ENCODE peak calls at places on chromosomes 11 and 22, in ten cellular contexts. E is astrocyte of the cerebellum; U is cardiac muscle cell; O is epithelial cell of proximal tubule; K is CD8-positive, alpha-beta T cell; C is cardiac fibroblast; F is uterus; I is fibroblast of lung; B is A549; H is activated B cell treated with CpG ODN at 0.5 μM for 24 hours. V is an unnamed sample.

GRCh38 chr11:13135385-13136271 is 126.5 kb downstream of the RASSF10 start:
- DNase-seq in E (peak), U (peak), O (no peak), K (no peak), C (peak), F (no peak), I (peak), B (peak), H (no peak), V (no peak)

GRCh38 chr22:25774575-25775026 is 32.6 kb downstream of the MYO18B start:
- DNase-seq in E (no peak), U (no peak), O (no peak), K (no peak), C (no peak), F (no peak), I (no peak), B (no peak), H (no peak), V (no peak)

GRCh38 chr11:44305643-44306468 is 4.1 kb downstream of the ALX4 start:
- DNase-seq in E (no peak), U (no peak), O (no peak), K (no peak), C (no peak), F (no peak), I (no peak), B (no peak), H (no peak), V (no peak)

GRCh38 chr22:22711532-22711913 is 67.1 kb downstream of the GGTLC2 start:
- DNase-seq in E (no peak), U (no peak), O (no peak), K (no peak), C (no peak), F (no peak), I (no peak), B (no peak), H (no peak), V (no peak)

GRCh38 chr11:44761546-44761961 is 34.8 kb downstream of the TSPAN18 start:
- DNase-seq in E (no peak), U (peak), O (no peak), K (no peak), C (no peak), F (no peak), I (no peak), B (no peak), H (peak), V (peak)

GRCh38 chr11:24422371-24422770 is 74.5 kb upstream of the LUZP2 start:
- DNase-seq in E (peak), U (no peak), O (no peak), K (no peak), C (peak), F (no peak), I (no peak), B (no peak), H (no peak), V (no peak)

GRCh38 chr22:36332623-36333331 is 55.0 kb downstream of the MYH9 start:
- DNase-seq in E (no peak), U (peak), O (no peak), K (peak), C (peak), F (no peak), I (no peak), B (peak), H (no peak), V (no peak)

GRCh38 chr22:50672471-50673230 is at the start of gene SHANK3:
- DNase-seq in E (no peak), U (no peak), O (no peak), K (no peak), C (peak), F (peak), I (no peak), B (no peak), H (no peak), V (no peak)

GRCh38 chr22:40010752-40011145 is 16.0 kb downstream of the FAM83F start:
- DNase-seq in E (no peak), U (no peak), O (no peak), K (no peak), C (no peak), F (no peak), I (no peak), B (no peak), H (no peak), V (no peak)

GRCh38 chr11:7490535-7490934 is 5.2 kb downstream of the OLFML1 start:
- DNase-seq in E (no peak), U (no peak), O (no peak), K (no peak), C (peak), F (no peak), I (peak), B (no peak), H (no peak), V (no peak)

GRCh38 chr11:103091024-103091423 is 936 bp downstream of the DCUN1D5 start:
- DNase-seq in E (no peak), U (no peak), O (no peak), K (no peak), C (no peak), F (no peak), I (no peak), B (peak), H (no peak), V (no peak)

GRCh38 chr11:75445315-75445953 is 12.4 kb upstream of the KLHL35 start:
- DNase-seq in E (peak), U (peak), O (no peak), K (peak), C (peak), F (peak), I (peak), B (peak), H (peak), V (peak)

GRCh38 chr11:57597971-57598830 is 716 bp downstream of the SERPING1 start:
- DNase-seq in E (no peak), U (peak), O (no peak), K (no peak), C (peak), F (peak), I (peak), B (no peak), H (no peak), V (peak)

GRCh38 chr22:50529416-50530279 is at the start of gene TYMP:
- DNase-seq in E (no peak), U (no peak), O (no peak), K (peak), C (peak), F (peak), I (no peak), B (no peak), H (peak), V (peak)

DNA sequence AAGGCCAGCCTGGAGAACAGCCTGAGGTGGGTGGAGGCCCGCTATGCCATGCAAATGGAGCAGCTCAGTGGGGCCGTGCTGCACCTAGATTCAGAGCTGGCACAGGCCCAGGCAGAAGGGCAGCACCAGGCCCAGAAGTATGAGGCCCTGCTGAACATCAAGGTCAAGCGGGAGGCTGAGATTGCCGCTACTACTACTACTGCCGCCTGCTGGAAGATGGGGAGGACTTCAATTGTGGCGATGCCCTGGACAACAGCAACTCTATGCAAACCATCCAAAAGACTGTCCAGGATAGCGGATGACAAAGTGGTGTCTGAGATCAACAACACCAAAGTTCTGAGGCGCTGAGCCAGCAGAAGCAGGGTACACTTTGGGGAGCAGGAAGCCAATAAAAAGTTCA is 3.1 kb upstream of the TMEM218 start:
- DNase-seq in E (no peak), U (no peak), O (no peak), K (no peak), C (no peak), F (no peak), I (no peak), B (peak), H (no peak), V (no peak)
- TF ChIP-seq CTCF in E (no peak), U (peak), O (no peak), K (no peak), C (peak), F (no peak), I (no peak), B (no peak), H (no peak), V (no peak)

DNA sequence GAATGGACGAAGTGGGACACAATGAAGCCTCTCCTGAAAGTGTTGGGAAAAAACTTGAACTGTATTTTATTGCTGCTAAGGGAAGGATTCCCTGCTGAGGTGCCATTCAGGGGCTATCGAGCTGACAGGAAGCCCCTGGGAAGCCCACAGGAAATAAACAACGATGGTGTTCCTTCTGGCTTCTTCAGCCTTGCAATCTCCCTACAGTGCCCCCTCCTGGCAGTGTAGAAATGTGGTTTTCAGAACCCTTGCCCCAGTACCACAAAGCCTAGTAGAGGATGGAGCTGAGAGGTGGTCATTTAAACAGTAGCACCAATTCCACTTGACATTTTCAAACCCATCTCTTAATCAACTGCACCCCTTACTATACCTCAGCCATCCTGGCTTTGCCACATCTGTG is 676.7 kb upstream of the ARHGAP42 start:
- DNase-seq in E (no peak), U (no peak), O (no peak), K (no peak), C (no peak), F (no peak), I (no peak), B (no peak), H (no peak), V (no peak)
- TF ChIP-seq CTCF in E (no peak), U (no peak), O (peak), K (no peak), C (no peak), F (no peak), I (no peak), B (no peak), H (no peak), V (no peak)

GRCh38 chr11:2263724-2264360 is 6.5 kb downstream of the ASCL2 start:
- DNase-seq in E (no peak), U (no peak), O (no peak), K (no peak), C (no peak), F (no peak), I (no peak), B (no peak), H (no peak), V (no peak)
- TF ChIP-seq CTCF in E (no peak), U (no peak), O (no peak), K (no peak), C (no peak), F (no peak), I (no peak), B (no peak), H (no peak), V (no peak)

DNA sequence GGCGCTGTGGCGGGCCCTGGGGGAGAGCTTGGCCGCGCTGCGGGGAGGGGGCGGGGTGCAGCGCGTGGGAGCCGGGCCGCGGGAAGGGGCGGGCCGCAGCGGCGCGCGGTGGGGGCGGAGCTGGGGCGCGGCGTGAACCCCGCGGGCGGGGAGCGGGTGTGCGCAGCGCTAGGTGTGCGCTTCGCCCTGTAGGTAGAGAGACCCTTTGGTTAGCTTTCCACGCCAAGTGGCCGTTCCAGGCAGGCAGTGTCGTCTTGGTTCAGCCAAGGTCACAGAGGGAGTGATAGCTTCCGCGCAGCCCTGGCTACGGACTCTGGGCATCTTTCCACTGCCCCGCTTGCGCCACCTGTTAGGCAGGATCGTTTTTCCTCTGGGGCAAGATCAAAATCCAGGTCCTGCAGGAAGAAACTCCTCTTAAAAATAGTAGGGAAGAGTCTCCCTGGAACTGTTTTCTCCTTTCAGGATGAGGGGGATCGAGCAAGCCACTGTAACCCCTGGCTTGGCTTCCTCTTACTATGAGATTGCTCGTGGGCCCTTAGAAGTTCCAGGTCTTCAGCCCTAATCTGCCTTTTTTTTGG is 434 bp downstream of the BANF1 start:
- DNase-seq in E (peak), U (peak), O (no peak), K (no peak), C (peak), F (peak), I (peak), B (peak), H (no peak), V (no peak)
- TF ChIP-seq CTCF in E (peak), U (no peak), O (peak), K (no peak), C (peak), F (no peak), I (peak), B (peak), H (no peak), V (no peak)

GRCh38 chr22:38260760-38261477 is 11.9 kb downstream of the TMEM184B start:
- DNase-seq in E (no peak), U (no peak), O (no peak), K (no peak), C (peak), F (no peak), I (peak), B (no peak), H (no peak), V (no peak)
- TF ChIP-seq CTCF in E (peak), U (peak), O (peak), K (no peak), C (no peak), F (no peak), I (peak), B (no peak), H (no peak), V (no peak)

DNA sequence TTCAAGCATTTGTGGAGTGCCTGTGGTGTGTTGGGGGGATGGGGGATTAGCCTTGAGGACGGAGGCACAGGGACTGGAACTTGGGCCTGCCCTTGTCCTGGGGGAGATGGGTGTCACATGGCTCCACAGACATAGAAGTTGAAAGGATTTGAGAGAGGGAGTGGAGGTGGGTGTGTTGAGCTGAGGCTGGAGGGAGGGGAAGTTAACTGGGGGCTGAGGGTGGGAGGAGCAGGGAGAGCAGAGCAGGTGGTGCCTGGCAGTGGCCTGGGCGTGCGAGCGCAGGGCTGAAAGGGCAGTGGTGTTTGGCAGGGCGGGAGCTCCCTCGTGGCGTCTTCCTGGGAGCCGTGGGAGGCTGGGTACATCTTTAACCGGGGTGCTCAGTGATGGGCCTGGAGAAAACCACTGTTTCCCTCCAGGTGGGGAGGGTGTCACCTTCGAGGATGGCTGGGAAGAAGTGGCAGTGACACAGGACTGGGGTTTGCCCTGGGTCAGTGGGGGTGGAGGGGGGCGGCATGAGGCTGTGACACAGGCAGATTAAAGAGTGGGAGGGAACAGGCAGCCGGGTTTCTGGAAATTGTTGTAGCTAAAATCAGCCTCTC is 45.5 kb downstream of the AP2A2 start:
- DNase-seq in E (no peak), U (no peak), O (no peak), K (no peak), C (no peak), F (no peak), I (no peak), B (no peak), H (no peak), V (no peak)
- TF ChIP-seq CTCF in E (no peak), U (no peak), O (no peak), K (no peak), C (no peak), F (no peak), I (no peak), B (no peak), H (no peak), V (no peak)

GRCh38 chr11:59145534-59145933 is 2.9 kb downstream of the FAM111A start:
- DNase-seq in E (no peak), U (no peak), O (no peak), K (no peak), C (peak), F (no peak), I (peak), B (no peak), H (no peak), V (no peak)

GRCh38 chr11:59142530-59143507 is at the start of gene FAM111A:
- DNase-seq in E (peak), U (peak), O (peak), K (peak), C (peak), F (peak), I (peak), B (peak), H (peak), V (peak)

GRCh38 chr11:59144096-59144495 is 1.4 kb downstream of the FAM111A start:
- DNase-seq in E (no peak), U (no peak), O (no peak), K (no peak), C (no peak), F (no peak), I (no peak), B (no peak), H (no peak), V (no peak)

GRCh38 chr11:59141673-59142460 is 789 bp upstream of the FAM111A start:
- DNase-seq in E (peak), U (no peak), O (no peak), K (no peak), C (no peak), F (no peak), I (peak), B (no peak), H (no peak), V (no peak)

GRCh38 chr11:59144579-59145345 is 2.1 kb downstream of the FAM111A start:
- DNase-seq in E (peak), U (peak), O (no peak), K (peak), C (peak), F (peak), I (peak), B (peak), H (peak), V (peak)
- TF ChIP-seq CTCF in E (peak), U (peak), O (peak), K (no peak), C (no peak), F (no peak), I (no peak), B (no peak), H (no peak), V (no peak)

GRCh38 chr11:61256710-61257482 is 15.9 kb downstream of the PGA5 start:
- DNase-seq in E (no peak), U (no peak), O (no peak), K (no peak), C (no peak), F (no peak), I (no peak), B (no peak), H (no peak), V (no peak)

GRCh38 chr11:61259363-61259762 is 18.4 kb downstream of the PGA5 start:
- DNase-seq in E (no peak), U (no peak), O (no peak), K (no peak), C (no peak), F (no peak), I (no peak), B (no peak), H (no peak), V (no peak)

GRCh38 chr11:61258546-61258945 is 17.6 kb downstream of the PGA5 start:
- DNase-seq in E (no peak), U (no peak), O (no peak), K (no peak), C (no peak), F (no peak), I (no peak), B (no peak), H (no peak), V (no peak)

GRCh38 chr11:61254403-61255025 is 13.5 kb downstream of the PGA5 start:
- DNase-seq in E (peak), U (peak), O (no peak), K (peak), C (peak), F (peak), I (peak), B (peak), H (peak), V (peak)
- TF ChIP-seq CTCF in E (peak), U (peak), O (peak), K (peak), C (peak), F (peak), I (peak), B (peak), H (no peak), V (peak)

DNA sequence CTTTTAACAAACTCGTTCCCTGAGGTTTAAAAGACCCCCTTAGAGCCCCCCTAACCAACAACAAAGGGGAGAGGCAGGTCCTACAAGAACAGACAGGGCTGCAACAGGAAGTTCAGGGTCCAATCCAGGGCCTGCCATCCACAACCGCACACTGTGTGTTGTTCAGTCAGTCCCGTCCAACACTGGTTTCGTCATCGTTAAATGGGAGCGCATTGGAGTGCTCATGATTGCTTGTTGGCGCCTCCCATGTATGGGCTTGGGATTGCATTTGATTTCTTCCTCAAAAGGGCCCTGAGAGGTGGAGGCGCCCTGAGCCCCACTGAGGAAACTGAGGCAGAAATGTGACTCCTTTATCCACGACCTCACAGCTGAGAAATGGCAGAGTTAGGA is 174.1 kb downstream of the MN1 start:
- DNase-seq in E (no peak), U (no peak), O (no peak), K (no peak), C (peak), F (no peak), I (no peak), B (peak), H (no peak), V (no peak)
- TF ChIP-seq CTCF in E (no peak), U (no peak), O (no peak), K (no peak), C (no peak), F (no peak), I (no peak), B (no peak), H (no peak), V (no peak)

V was measured in mesothelial cell of epicardium.